ENCODE peak calls at places on chromosomes 2 and 18, in six cellular contexts. N, W, Z, Y, Q and U are unnamed samples.

GRCh38 chr2:202681688-202682205 is 47.0 kb downstream of the FAM117B start:
- DNase-seq in Y (no peak), W (no peak), N (no peak), Z (no peak), Q (no peak), U (no peak)

GRCh38 chr2:9552491-9553178 is 3.0 kb downstream of the ADAM17 start:
- DNase-seq in Q (no peak), Z (no peak), N (peak), Y (no peak), W (peak), U (peak)

GRCh38 chr2:237556773-237557632 is 9.4 kb upstream of the PRLH start:
- DNase-seq in Y (no peak), Q (no peak), Z (no peak), N (no peak), W (no peak), U (no peak)

GRCh38 chr2:42100696-42101585 is 53.1 kb downstream of the PKDCC start:
- DNase-seq in Q (no peak), Z (peak), W (peak), N (peak), Y (peak), U (no peak)

GRCh38 chr18:24601624-24602023 is 141.2 kb downstream of the HRH4 start:
- DNase-seq in W (no peak), Y (no peak), Q (no peak), N (no peak), Z (no peak), U (no peak)

GRCh38 chr2:188979119-188979729 is 5.1 kb downstream of the COL3A1 start:
- DNase-seq in N (no peak), Y (no peak), Q (no peak), W (no peak), Z (no peak), U (no peak)

GRCh38 chr2:97752342-97753334 is 39.3 kb downstream of the ZAP70 start:
- DNase-seq in W (no peak), Y (no peak), Z (no peak), Q (no peak), N (no peak), U (no peak)

GRCh38 chr18:9597609-9598008 is 16.8 kb downstream of the PPP4R1 start:
- DNase-seq in W (no peak), N (no peak), Y (no peak), Q (no peak), Z (no peak), U (no peak)

GRCh38 chr2:33476100-33476792 is at the start of gene RASGRP3:
- DNase-seq in Z (peak), Q (peak), W (peak), Y (peak), N (peak), U (peak)

GRCh38 chr18:59139615-59140286 is at the start of gene SEC11C:
- DNase-seq in Y (peak), Z (peak), N (peak), Q (peak), W (peak), U (peak)